ENCODE peak calls at places on chromosomes 16 and 17, in four cellular contexts. R is naive thymus-derived CD4-positive, alpha-beta T cell; Z is dorsolateral prefrontal cortex; A is PC-3. T is an unnamed sample.

GRCh38 chr16:57773680-57774295 is 28.5 kb downstream of the KIFC3 start:
- DNase-seq in R (no peak), Z (no peak), A (no peak), T (peak; percentile 37)

GRCh38 chr17:66525338-66525737 is 222.9 kb downstream of the PRKCA start:
- DNase-seq in R (no peak), Z (no peak), A (no peak), T (no peak)

GRCh38 chr17:51083976-51084375 is 36.7 kb downstream of the SPAG9 start:
- DNase-seq in R (no peak), Z (no peak), A (no peak), T (no peak)

GRCh38 chr17:51152766-51153209 is 571 bp upstream of the NME1 start:
- DNase-seq in R (no peak), Z (no peak), A (peak; percentile 40), T (no peak)

GRCh38 chr16:48906076-48906475 is 296.1 kb upstream of the N4BP1 start:
- DNase-seq in R (no peak), Z (no peak), A (no peak), T (no peak)

GRCh38 chr17:83083368-83084201 is 4.2 kb downstream of the METRNL start:
- DNase-seq in R (no peak), Z (no peak), A (peak; percentile 86), T (peak; percentile 91)

GRCh38 chr16:48041861-48042435 is 113.8 kb downstream of the ABCC12 start:
- DNase-seq in R (no peak), Z (no peak), A (peak; percentile 19), T (no peak)

GRCh38 chr16:16144416-16144815 is 78.9 kb downstream of the ABCC6 start:
- DNase-seq in R (no peak), Z (no peak), A (peak; percentile 7), T (no peak)

GRCh38 chr16:70700101-70701020 is 14.5 kb upstream of the MTSS2 start:
- DNase-seq in R (no peak), Z (peak; percentile 80), A (no peak), T (peak; percentile 36)

GRCh38 chr16:70701998-70702397 is 16.1 kb upstream of the MTSS2 start:
- DNase-seq in R (no peak), Z (no peak), A (no peak), T (no peak)

GRCh38 chr16:70701596-70701995 is 15.7 kb upstream of the MTSS2 start:
- DNase-seq in R (no peak), Z (no peak), A (no peak), T (no peak)

GRCh38 chr16:70699696-70700095 is 13.8 kb upstream of the MTSS2 start:
- DNase-seq in R (no peak), Z (no peak), A (no peak), T (no peak)

GRCh38 chr16:70701036-70701435 is 15.2 kb upstream of the MTSS2 start:
- DNase-seq in R (no peak), Z (no peak), A (no peak), T (no peak)
- H3K27ac ChIP-seq in R (no peak overlapping the region), Z (peak overlapping the region; percentile 88), A (no peak overlapping the region), T (no peak overlapping the region)

DNA sequence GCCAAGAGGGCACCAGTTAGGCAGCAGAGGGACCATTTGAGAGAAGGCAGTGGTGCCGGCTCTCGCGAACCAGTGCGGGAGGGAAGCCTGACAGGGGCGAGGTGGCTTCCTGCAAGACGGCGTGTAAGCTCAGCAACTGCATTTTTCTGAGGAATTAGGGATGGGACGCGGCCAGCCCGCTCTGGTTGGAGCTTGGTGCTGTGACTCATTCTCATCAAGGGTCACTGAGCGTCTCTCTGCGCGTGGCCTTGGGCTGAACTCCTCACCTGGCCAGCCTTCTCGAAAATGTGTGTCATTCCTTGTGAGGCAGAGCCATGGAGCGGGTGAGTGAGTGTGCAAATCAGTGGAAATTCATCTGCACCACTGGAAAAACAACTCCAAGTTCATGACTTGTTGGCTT is 52.8 kb downstream of the NTN1 start:
- DNase-seq in R (no peak), Z (no peak), A (no peak), T (no peak)
- H3K4me3 ChIP-seq in R (no peak overlapping the region), Z (no peak overlapping the region), A (no peak overlapping the region), T (no peak overlapping the region)

GRCh38 chr16:22220076-22220453 is 14.0 kb downstream of the EEF2K start:
- DNase-seq in R (no peak), Z (no peak), A (no peak), T (peak; percentile 61)
- H3K27ac ChIP-seq in R (no peak overlapping the region), Z (peak overlapping the region; percentile 61), A (no peak overlapping the region), T (no peak overlapping the region)

GRCh38 chr17:18921485-18921884 is 30.5 kb upstream of the SLC5A10 start:
- DNase-seq in R (no peak), Z (no peak), A (no peak), T (no peak)

GRCh38 chr17:18920911-18921441 is 31.0 kb upstream of the SLC5A10 start:
- DNase-seq in R (peak; percentile 32), Z (no peak), A (peak; percentile 74), T (peak; percentile 19)

GRCh38 chr17:18917506-18918032 is 34.4 kb upstream of the SLC5A10 start:
- DNase-seq in R (no peak), Z (no peak), A (no peak), T (no peak)

GRCh38 chr17:18921912-18922451 is 30.0 kb upstream of the SLC5A10 start:
- DNase-seq in R (no peak), Z (no peak), A (peak; percentile 94), T (no peak)

GRCh38 chr17:18919963-18920362 is 32.0 kb upstream of the SLC5A10 start:
- DNase-seq in R (no peak), Z (no peak), A (no peak), T (no peak)
- H3K4me3 ChIP-seq in R (no peak overlapping the region), Z (no peak overlapping the region), A (no peak overlapping the region), T (no peak overlapping the region)

DNA sequence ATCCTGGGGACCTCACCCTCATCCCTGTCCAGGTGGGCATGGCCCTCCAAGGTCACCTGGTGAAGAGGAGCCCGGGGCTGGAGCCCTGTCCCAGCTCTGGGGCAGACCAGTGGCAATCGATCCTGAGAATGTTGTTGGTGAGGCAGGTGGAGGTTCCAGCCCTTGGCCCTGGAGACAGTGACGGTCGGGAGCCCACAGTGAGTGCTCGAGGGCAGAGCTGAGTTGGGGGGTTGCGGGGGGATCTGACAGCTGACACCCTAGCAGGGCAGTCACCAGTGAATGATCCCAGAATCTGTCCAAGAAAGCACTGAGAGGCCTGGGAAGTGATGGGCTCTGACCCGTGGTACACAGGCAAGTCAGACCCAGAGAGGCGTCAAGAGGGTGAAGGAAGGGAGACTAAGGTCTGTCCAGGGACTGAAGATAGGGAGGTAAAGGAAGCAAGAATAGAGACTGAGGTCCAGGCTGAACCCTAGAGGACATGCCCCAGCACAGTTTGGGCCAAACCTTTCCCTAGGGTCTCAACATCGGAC is 17.6 kb downstream of the POLR3K start:
- DNase-seq in R (no peak), Z (no peak), A (no peak), T (no peak)
- H3K27ac ChIP-seq in R (no peak overlapping the region), Z (no peak overlapping the region), A (no peak overlapping the region), T (no peak overlapping the region)

DNA sequence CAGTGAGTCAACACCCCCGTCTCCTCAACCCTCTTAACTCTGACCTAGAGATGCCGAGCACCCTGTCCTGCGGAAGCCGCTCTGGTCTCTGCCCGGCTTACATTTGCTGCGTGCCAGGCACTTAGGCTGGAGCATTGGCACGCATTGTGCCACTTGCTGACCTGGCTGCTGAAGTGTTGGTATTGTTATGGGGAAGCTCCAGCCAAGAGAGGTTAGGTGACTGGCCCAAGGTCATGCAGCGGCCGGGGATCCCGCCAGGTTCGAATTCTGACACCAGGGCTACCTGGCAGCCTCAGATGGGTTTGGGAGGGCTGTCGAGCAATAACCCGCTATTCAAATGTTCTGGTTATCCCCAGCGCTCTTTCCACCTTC is 5.0 kb upstream of the HSD17B1 start:
- DNase-seq in R (no peak), Z (no peak), A (no peak), T (no peak)
- H3K4me3 ChIP-seq in R (no peak overlapping the region), Z (no peak overlapping the region), A (peak overlapping the region; percentile 74), T (peak overlapping the region; percentile 40)

DNA sequence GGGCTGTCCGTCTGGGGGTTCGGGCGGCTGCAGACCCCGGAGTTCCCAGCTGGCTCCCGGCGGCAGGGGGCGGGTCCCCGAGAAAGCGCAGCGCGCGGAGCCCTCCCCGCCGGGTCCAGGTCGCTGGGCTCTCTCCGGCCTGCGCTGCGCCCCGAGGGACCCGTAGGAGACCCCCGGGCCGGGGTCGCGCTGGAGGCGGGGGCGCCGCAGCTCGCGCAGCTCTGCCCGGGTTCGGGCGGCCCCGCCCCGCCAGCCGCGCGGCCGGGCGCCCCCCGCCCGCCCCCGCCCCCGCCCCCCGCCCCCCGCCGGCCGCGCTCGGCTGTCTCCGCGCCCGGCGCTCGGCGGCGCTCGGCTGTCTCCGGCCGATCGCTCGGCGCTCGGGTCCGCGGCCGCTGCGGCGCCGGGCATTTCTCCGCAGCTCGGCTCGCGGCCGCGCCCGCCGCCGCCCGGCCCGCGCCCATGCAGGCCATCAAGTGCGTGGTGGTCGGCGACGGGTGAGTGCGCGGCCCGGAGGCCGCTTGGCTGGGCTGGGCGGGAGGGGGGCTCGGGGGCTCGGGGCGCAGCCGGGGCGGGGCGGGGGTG is at the start of gene RAC3:
- DNase-seq in R (no peak), Z (no peak), A (peak; percentile 58), T (peak; percentile 39)
- H3K27ac ChIP-seq in R (peak within 1 kb of the TSS; percentile 48), Z (peak within 1 kb of the TSS; percentile 63), A (peak within 1 kb of the TSS; percentile 23), T (no peak within 1 kb of the TSS)

DNA sequence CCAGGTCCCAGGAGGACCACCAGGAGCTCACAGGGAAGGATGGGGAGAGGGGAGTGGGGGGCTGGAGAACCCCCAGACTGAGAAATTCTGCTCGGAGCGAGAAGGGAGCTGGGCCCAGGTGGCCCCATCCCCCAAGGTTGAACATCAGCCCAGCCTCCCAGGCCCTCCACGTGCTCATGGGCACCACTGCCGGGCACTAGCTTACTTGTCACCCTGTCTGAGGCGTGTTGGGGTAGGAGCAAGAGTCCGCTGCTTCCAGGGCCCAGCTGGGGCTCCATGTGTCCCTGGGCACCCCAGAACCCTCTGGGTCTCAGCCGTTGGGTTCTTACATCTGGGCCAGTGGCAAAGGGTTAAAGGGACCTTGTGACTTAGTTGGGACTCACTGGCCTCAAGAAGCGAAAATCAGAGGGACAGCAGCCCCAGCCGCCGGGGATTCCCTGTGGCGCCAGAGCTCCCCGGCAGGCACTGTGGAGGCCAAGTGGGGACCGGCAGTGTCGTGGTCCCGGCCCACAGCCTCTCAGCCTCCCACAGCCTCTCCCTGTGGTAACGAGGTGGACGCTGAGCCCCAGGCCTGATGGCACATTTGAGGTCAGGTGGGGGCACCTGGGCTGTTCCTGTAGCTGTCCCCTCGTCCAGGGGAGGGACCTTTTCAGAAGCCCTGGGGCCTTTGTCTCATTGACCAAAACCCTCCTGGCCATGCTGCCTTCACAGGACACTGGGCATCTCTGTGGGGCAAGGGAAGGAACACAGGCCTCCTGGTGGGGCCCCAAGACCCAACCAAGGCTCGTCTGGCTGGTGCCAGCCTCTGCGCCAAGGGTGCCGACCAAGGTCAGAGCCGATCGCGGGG is 33.7 kb upstream of the CDH15 start:
- DNase-seq in R (no peak), Z (no peak), A (no peak), T (no peak)
- H3K4me3 ChIP-seq in R (no peak overlapping the region), Z (no peak overlapping the region), A (no peak overlapping the region), T (no peak overlapping the region)

DNA sequence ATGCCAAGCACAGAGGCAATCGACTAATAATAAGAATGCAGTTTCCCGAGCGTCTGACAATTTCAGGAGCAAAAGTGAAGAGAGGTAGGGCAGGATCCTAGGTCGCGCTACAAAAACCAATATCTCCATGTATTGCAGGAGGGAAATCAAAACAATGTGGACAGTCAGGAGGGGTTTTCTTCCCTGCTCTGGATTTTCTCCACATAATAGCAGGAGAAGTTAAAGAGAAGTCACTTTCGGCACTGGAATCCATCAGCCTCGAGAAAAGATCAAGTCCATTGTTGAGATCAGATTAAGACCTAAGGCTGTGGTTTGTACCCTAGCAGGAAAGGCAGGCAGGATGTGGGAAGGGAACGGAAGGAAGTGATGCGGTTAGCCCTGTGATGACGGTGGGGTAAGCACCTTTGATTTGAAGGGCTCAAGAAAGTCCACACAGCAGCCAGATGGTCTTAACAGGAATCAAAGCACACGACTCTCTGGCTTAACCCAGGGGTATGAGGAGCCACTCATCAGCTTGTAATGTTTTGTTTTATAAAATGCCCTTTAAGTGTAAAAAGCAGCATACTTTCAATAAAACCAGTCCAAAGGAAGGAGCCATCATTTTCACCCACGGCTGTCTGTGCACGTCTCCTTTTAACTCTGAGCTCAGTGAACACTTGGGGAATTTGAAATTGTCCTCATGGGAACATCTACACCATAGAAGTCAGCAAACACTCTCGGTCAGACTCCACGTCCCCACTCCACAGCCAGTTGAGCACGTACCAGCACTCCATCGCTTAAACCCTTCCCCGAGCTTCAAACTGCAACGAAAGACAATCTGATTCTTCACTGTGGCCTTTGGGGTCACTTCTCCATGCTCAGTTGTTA is 15.8 kb upstream of the AKTIP start:
- DNase-seq in R (peak; percentile 86), Z (no peak), A (no peak), T (no peak)
- H3K27ac ChIP-seq in R (no peak overlapping the region), Z (peak overlapping the region; percentile 73), A (no peak overlapping the region), T (no peak overlapping the region)